ENCODE peak calls at places on chromosome 16, in seven cellular contexts. One of them, this sample, is unnamed.

GRCh38 chr16:46783800-46784199 is 35.7 kb upstream of the MYLK3 start:
- DNase-seq in esophagus squamous epithelium: no peak
- DNase-seq in NCI-H1436: no peak
- DNase-seq in activated naive CD4-positive, alpha-beta T cell treated with anti-CD3 and anti-CD28 coated beads, Interleukin-2, amount 50 U/mL, for 16 hours: no peak
- DNase-seq in HTR-8/SVneo: no peak
- DNase-seq in naive thymus-derived CD8-positive, alpha-beta T cell: no peak
- DNase-seq in A172: no peak
- DNase-seq in this sample: no peak

GRCh38 chr16:80526418-80527061 is 14.3 kb upstream of the DYNLRB2 start:
- DNase-seq in esophagus squamous epithelium: no peak
- DNase-seq in NCI-H1436: peak
- DNase-seq in activated naive CD4-positive, alpha-beta T cell treated with anti-CD3 and anti-CD28 coated beads, Interleukin-2, amount 50 U/mL, for 16 hours: peak
- DNase-seq in HTR-8/SVneo: peak
- DNase-seq in naive thymus-derived CD8-positive, alpha-beta T cell: peak
- DNase-seq in A172: peak
- DNase-seq in this sample: peak

GRCh38 chr16:87463722-87464690 is 28.8 kb downstream of the ZCCHC14 start:
- DNase-seq in esophagus squamous epithelium: no peak
- DNase-seq in NCI-H1436: no peak
- DNase-seq in activated naive CD4-positive, alpha-beta T cell treated with anti-CD3 and anti-CD28 coated beads, Interleukin-2, amount 50 U/mL, for 16 hours: no peak
- DNase-seq in HTR-8/SVneo: peak
- DNase-seq in naive thymus-derived CD8-positive, alpha-beta T cell: peak
- DNase-seq in A172: peak
- DNase-seq in this sample: no peak

GRCh38 chr16:907819-908218 is 63.0 kb downstream of the LMF1 start:
- DNase-seq in esophagus squamous epithelium: no peak
- DNase-seq in NCI-H1436: no peak
- DNase-seq in activated naive CD4-positive, alpha-beta T cell treated with anti-CD3 and anti-CD28 coated beads, Interleukin-2, amount 50 U/mL, for 16 hours: no peak
- DNase-seq in HTR-8/SVneo: no peak
- DNase-seq in naive thymus-derived CD8-positive, alpha-beta T cell: no peak
- DNase-seq in A172: no peak
- DNase-seq in this sample: no peak

GRCh38 chr16:2529061-2529931 is 1.9 kb downstream of the CEMP1 start:
- DNase-seq in esophagus squamous epithelium: no peak
- DNase-seq in NCI-H1436: no peak
- DNase-seq in activated naive CD4-positive, alpha-beta T cell treated with anti-CD3 and anti-CD28 coated beads, Interleukin-2, amount 50 U/mL, for 16 hours: no peak
- DNase-seq in HTR-8/SVneo: no peak
- DNase-seq in naive thymus-derived CD8-positive, alpha-beta T cell: no peak
- DNase-seq in A172: no peak
- DNase-seq in this sample: no peak

GRCh38 chr16:49472598-49472997 is 99.0 kb downstream of the C16orf78 start:
- DNase-seq in esophagus squamous epithelium: no peak
- DNase-seq in NCI-H1436: no peak
- DNase-seq in activated naive CD4-positive, alpha-beta T cell treated with anti-CD3 and anti-CD28 coated beads, Interleukin-2, amount 50 U/mL, for 16 hours: peak
- DNase-seq in HTR-8/SVneo: no peak
- DNase-seq in naive thymus-derived CD8-positive, alpha-beta T cell: no peak
- DNase-seq in A172: no peak
- DNase-seq in this sample: peak

GRCh38 chr16:66427451-66427860 is 361 bp downstream of the BEAN1 start:
- DNase-seq in esophagus squamous epithelium: no peak
- DNase-seq in NCI-H1436: no peak
- DNase-seq in activated naive CD4-positive, alpha-beta T cell treated with anti-CD3 and anti-CD28 coated beads, Interleukin-2, amount 50 U/mL, for 16 hours: no peak
- DNase-seq in HTR-8/SVneo: no peak
- DNase-seq in naive thymus-derived CD8-positive, alpha-beta T cell: no peak
- DNase-seq in A172: no peak
- DNase-seq in this sample: no peak

GRCh38 chr16:180101-180920 is at the start of gene HBQ1:
- DNase-seq in esophagus squamous epithelium: no peak
- DNase-seq in NCI-H1436: peak
- DNase-seq in activated naive CD4-positive, alpha-beta T cell treated with anti-CD3 and anti-CD28 coated beads, Interleukin-2, amount 50 U/mL, for 16 hours: peak
- DNase-seq in HTR-8/SVneo: peak
- DNase-seq in naive thymus-derived CD8-positive, alpha-beta T cell: peak
- DNase-seq in A172: no peak
- DNase-seq in this sample: no peak

This sample was measured in stomach.